ENCODE peak calls at places on chromosomes 11 and 22, in six cellular contexts. One of them, this sample, is unnamed.
A peak's percentile ranks its signal among the peaks of the same experiment; 100 is the strongest.

GRCh38 chr11:8096575-8096974 is 15.6 kb downstream of the TUB start:
- DNase-seq in activated naive CD8-positive, alpha-beta T cell treated with anti-CD3 and anti-CD28 coated beads for 36 hours: no peak
- DNase-seq in anterior cingulate cortex: no peak
- DNase-seq in stimulated activated CD4-positive, alpha-beta T cell treated with anti-CD3 and anti-CD28 coated beads, Interleukin-1b, Interleukin-23, amount 100 ng/mL, for 24 hours: no peak
- DNase-seq in epithelial cell of proximal tubule: no peak
- DNase-seq in iris pigment epithelial cell: no peak
- DNase-seq in this sample: no peak

GRCh38 chr11:134714021-134714656 is 302.1 kb upstream of the B3GAT1 start:
- DNase-seq in activated naive CD8-positive, alpha-beta T cell treated with anti-CD3 and anti-CD28 coated beads for 36 hours: no peak
- DNase-seq in anterior cingulate cortex: no peak
- DNase-seq in stimulated activated CD4-positive, alpha-beta T cell treated with anti-CD3 and anti-CD28 coated beads, Interleukin-1b, Interleukin-23, amount 100 ng/mL, for 24 hours: no peak
- DNase-seq in epithelial cell of proximal tubule: no peak
- DNase-seq in iris pigment epithelial cell: no peak
- DNase-seq in this sample: no peak

GRCh38 chr11:85766801-85767200 is 44.1 kb downstream of the SYTL2 start:
- DNase-seq in activated naive CD8-positive, alpha-beta T cell treated with anti-CD3 and anti-CD28 coated beads for 36 hours: no peak
- DNase-seq in anterior cingulate cortex: no peak
- DNase-seq in stimulated activated CD4-positive, alpha-beta T cell treated with anti-CD3 and anti-CD28 coated beads, Interleukin-1b, Interleukin-23, amount 100 ng/mL, for 24 hours: no peak
- DNase-seq in epithelial cell of proximal tubule: peak; percentile 89
- DNase-seq in iris pigment epithelial cell: no peak
- DNase-seq in this sample: no peak

GRCh38 chr22:47631571-47632102 is 869.2 kb downstream of the TBC1D22A start:
- DNase-seq in activated naive CD8-positive, alpha-beta T cell treated with anti-CD3 and anti-CD28 coated beads for 36 hours: no peak
- DNase-seq in anterior cingulate cortex: no peak
- DNase-seq in stimulated activated CD4-positive, alpha-beta T cell treated with anti-CD3 and anti-CD28 coated beads, Interleukin-1b, Interleukin-23, amount 100 ng/mL, for 24 hours: no peak
- DNase-seq in epithelial cell of proximal tubule: no peak
- DNase-seq in iris pigment epithelial cell: no peak
- DNase-seq in this sample: no peak

GRCh38 chr11:112511906-112512305 is 251.2 kb upstream of the PLET1 start:
- DNase-seq in activated naive CD8-positive, alpha-beta T cell treated with anti-CD3 and anti-CD28 coated beads for 36 hours: no peak
- DNase-seq in anterior cingulate cortex: no peak
- DNase-seq in stimulated activated CD4-positive, alpha-beta T cell treated with anti-CD3 and anti-CD28 coated beads, Interleukin-1b, Interleukin-23, amount 100 ng/mL, for 24 hours: no peak
- DNase-seq in epithelial cell of proximal tubule: no peak
- DNase-seq in iris pigment epithelial cell: no peak
- DNase-seq in this sample: no peak

GRCh38 chr11:47552086-47552580 is 799 bp downstream of the CELF1 start:
- DNase-seq in activated naive CD8-positive, alpha-beta T cell treated with anti-CD3 and anti-CD28 coated beads for 36 hours: peak; percentile 33
- DNase-seq in anterior cingulate cortex: no peak
- DNase-seq in stimulated activated CD4-positive, alpha-beta T cell treated with anti-CD3 and anti-CD28 coated beads, Interleukin-1b, Interleukin-23, amount 100 ng/mL, for 24 hours: no peak
- DNase-seq in epithelial cell of proximal tubule: no peak
- DNase-seq in iris pigment epithelial cell: peak; percentile 69
- DNase-seq in this sample: peak; percentile 58

GRCh38 chr11:69376155-69377028 is 82.4 kb downstream of the MYEOV start:
- DNase-seq in activated naive CD8-positive, alpha-beta T cell treated with anti-CD3 and anti-CD28 coated beads for 36 hours: no peak
- DNase-seq in anterior cingulate cortex: no peak
- DNase-seq in stimulated activated CD4-positive, alpha-beta T cell treated with anti-CD3 and anti-CD28 coated beads, Interleukin-1b, Interleukin-23, amount 100 ng/mL, for 24 hours: no peak
- DNase-seq in epithelial cell of proximal tubule: no peak
- DNase-seq in iris pigment epithelial cell: no peak
- DNase-seq in this sample: no peak

GRCh38 chr11:121412000-121412587 is 40.0 kb upstream of the SORL1 start:
- DNase-seq in activated naive CD8-positive, alpha-beta T cell treated with anti-CD3 and anti-CD28 coated beads for 36 hours: no peak
- DNase-seq in anterior cingulate cortex: no peak
- DNase-seq in stimulated activated CD4-positive, alpha-beta T cell treated with anti-CD3 and anti-CD28 coated beads, Interleukin-1b, Interleukin-23, amount 100 ng/mL, for 24 hours: no peak
- DNase-seq in epithelial cell of proximal tubule: no peak
- DNase-seq in iris pigment epithelial cell: no peak
- DNase-seq in this sample: no peak

GRCh38 chr22:27801197-27801615 is 350 bp downstream of the MN1 start:
- DNase-seq in activated naive CD8-positive, alpha-beta T cell treated with anti-CD3 and anti-CD28 coated beads for 36 hours: peak; percentile 42
- DNase-seq in anterior cingulate cortex: no peak
- DNase-seq in stimulated activated CD4-positive, alpha-beta T cell treated with anti-CD3 and anti-CD28 coated beads, Interleukin-1b, Interleukin-23, amount 100 ng/mL, for 24 hours: no peak
- DNase-seq in epithelial cell of proximal tubule: no peak
- DNase-seq in iris pigment epithelial cell: peak; percentile 67
- DNase-seq in this sample: peak; percentile 81

GRCh38 chr11:35944503-35945136 is 758 bp downstream of the LDLRAD3 start:
- DNase-seq in activated naive CD8-positive, alpha-beta T cell treated with anti-CD3 and anti-CD28 coated beads for 36 hours: no peak
- DNase-seq in anterior cingulate cortex: no peak
- DNase-seq in stimulated activated CD4-positive, alpha-beta T cell treated with anti-CD3 and anti-CD28 coated beads, Interleukin-1b, Interleukin-23, amount 100 ng/mL, for 24 hours: no peak
- DNase-seq in epithelial cell of proximal tubule: no peak
- DNase-seq in iris pigment epithelial cell: no peak
- DNase-seq in this sample: no peak

GRCh38 chr11:68150029-68150428 is 28.8 kb upstream of the CHKA start:
- DNase-seq in activated naive CD8-positive, alpha-beta T cell treated with anti-CD3 and anti-CD28 coated beads for 36 hours: no peak
- DNase-seq in anterior cingulate cortex: no peak
- DNase-seq in stimulated activated CD4-positive, alpha-beta T cell treated with anti-CD3 and anti-CD28 coated beads, Interleukin-1b, Interleukin-23, amount 100 ng/mL, for 24 hours: no peak
- DNase-seq in epithelial cell of proximal tubule: no peak
- DNase-seq in iris pigment epithelial cell: peak; percentile 82
- DNase-seq in this sample: no peak

GRCh38 chr22:46793497-46793896 is 31.0 kb downstream of the TBC1D22A start:
- DNase-seq in activated naive CD8-positive, alpha-beta T cell treated with anti-CD3 and anti-CD28 coated beads for 36 hours: no peak
- DNase-seq in anterior cingulate cortex: no peak
- DNase-seq in stimulated activated CD4-positive, alpha-beta T cell treated with anti-CD3 and anti-CD28 coated beads, Interleukin-1b, Interleukin-23, amount 100 ng/mL, for 24 hours: no peak
- DNase-seq in epithelial cell of proximal tubule: no peak
- DNase-seq in iris pigment epithelial cell: no peak
- DNase-seq in this sample: no peak

GRCh38 chr11:46427364-46427763 is 35.8 kb upstream of the CHRM4 start:
- DNase-seq in activated naive CD8-positive, alpha-beta T cell treated with anti-CD3 and anti-CD28 coated beads for 36 hours: no peak
- DNase-seq in anterior cingulate cortex: no peak
- DNase-seq in stimulated activated CD4-positive, alpha-beta T cell treated with anti-CD3 and anti-CD28 coated beads, Interleukin-1b, Interleukin-23, amount 100 ng/mL, for 24 hours: no peak
- DNase-seq in epithelial cell of proximal tubule: no peak
- DNase-seq in iris pigment epithelial cell: no peak
- DNase-seq in this sample: peak; percentile 46

GRCh38 chr11:65274734-65275682 is 13.2 kb downstream of the POLA2 start:
- DNase-seq in activated naive CD8-positive, alpha-beta T cell treated with anti-CD3 and anti-CD28 coated beads for 36 hours: no peak
- DNase-seq in anterior cingulate cortex: peak; percentile 57
- DNase-seq in stimulated activated CD4-positive, alpha-beta T cell treated with anti-CD3 and anti-CD28 coated beads, Interleukin-1b, Interleukin-23, amount 100 ng/mL, for 24 hours: peak; percentile 10
- DNase-seq in epithelial cell of proximal tubule: no peak
- DNase-seq in iris pigment epithelial cell: peak; percentile 98
- DNase-seq in this sample: no peak

GRCh38 chr22:45033136-45033535 is 23.3 kb upstream of the PHF21B start:
- DNase-seq in activated naive CD8-positive, alpha-beta T cell treated with anti-CD3 and anti-CD28 coated beads for 36 hours: no peak
- DNase-seq in anterior cingulate cortex: no peak
- DNase-seq in stimulated activated CD4-positive, alpha-beta T cell treated with anti-CD3 and anti-CD28 coated beads, Interleukin-1b, Interleukin-23, amount 100 ng/mL, for 24 hours: no peak
- DNase-seq in epithelial cell of proximal tubule: no peak
- DNase-seq in iris pigment epithelial cell: no peak
- DNase-seq in this sample: no peak

GRCh38 chr11:95536049-95536448 is 253.5 kb downstream of the FAM76B start:
- DNase-seq in activated naive CD8-positive, alpha-beta T cell treated with anti-CD3 and anti-CD28 coated beads for 36 hours: no peak
- DNase-seq in anterior cingulate cortex: no peak
- DNase-seq in stimulated activated CD4-positive, alpha-beta T cell treated with anti-CD3 and anti-CD28 coated beads, Interleukin-1b, Interleukin-23, amount 100 ng/mL, for 24 hours: no peak
- DNase-seq in epithelial cell of proximal tubule: no peak
- DNase-seq in iris pigment epithelial cell: peak; percentile 16
- DNase-seq in this sample: no peak

GRCh38 chr11:335779-336665 is 15.4 kb upstream of the IFITM3 start:
- DNase-seq in activated naive CD8-positive, alpha-beta T cell treated with anti-CD3 and anti-CD28 coated beads for 36 hours: no peak
- DNase-seq in anterior cingulate cortex: no peak
- DNase-seq in stimulated activated CD4-positive, alpha-beta T cell treated with anti-CD3 and anti-CD28 coated beads, Interleukin-1b, Interleukin-23, amount 100 ng/mL, for 24 hours: no peak
- DNase-seq in epithelial cell of proximal tubule: no peak
- DNase-seq in iris pigment epithelial cell: no peak
- DNase-seq in this sample: no peak

GRCh38 chr22:38056969-38057841 is at the start of gene PICK1:
- DNase-seq in activated naive CD8-positive, alpha-beta T cell treated with anti-CD3 and anti-CD28 coated beads for 36 hours: peak; percentile 87
- DNase-seq in anterior cingulate cortex: peak; percentile 93
- DNase-seq in stimulated activated CD4-positive, alpha-beta T cell treated with anti-CD3 and anti-CD28 coated beads, Interleukin-1b, Interleukin-23, amount 100 ng/mL, for 24 hours: peak; percentile 78
- DNase-seq in epithelial cell of proximal tubule: peak; percentile 65
- DNase-seq in iris pigment epithelial cell: peak; percentile 92
- DNase-seq in this sample: peak; percentile 63

GRCh38 chr11:11980841-11981308 is 27.6 kb downstream of the DKK3 start:
- DNase-seq in activated naive CD8-positive, alpha-beta T cell treated with anti-CD3 and anti-CD28 coated beads for 36 hours: no peak
- DNase-seq in anterior cingulate cortex: no peak
- DNase-seq in stimulated activated CD4-positive, alpha-beta T cell treated with anti-CD3 and anti-CD28 coated beads, Interleukin-1b, Interleukin-23, amount 100 ng/mL, for 24 hours: no peak
- DNase-seq in epithelial cell of proximal tubule: no peak
- DNase-seq in iris pigment epithelial cell: peak; percentile 54
- DNase-seq in this sample: no peak

GRCh38 chr11:679271-680207 is 15.5 kb downstream of the DEAF1 start:
- DNase-seq in activated naive CD8-positive, alpha-beta T cell treated with anti-CD3 and anti-CD28 coated beads for 36 hours: no peak
- DNase-seq in anterior cingulate cortex: no peak
- DNase-seq in stimulated activated CD4-positive, alpha-beta T cell treated with anti-CD3 and anti-CD28 coated beads, Interleukin-1b, Interleukin-23, amount 100 ng/mL, for 24 hours: no peak
- DNase-seq in epithelial cell of proximal tubule: no peak
- DNase-seq in iris pigment epithelial cell: no peak
- DNase-seq in this sample: no peak

GRCh38 chr22:26404851-26405357 is 24.2 kb upstream of the ASPHD2 start:
- DNase-seq in activated naive CD8-positive, alpha-beta T cell treated with anti-CD3 and anti-CD28 coated beads for 36 hours: no peak
- DNase-seq in anterior cingulate cortex: no peak
- DNase-seq in stimulated activated CD4-positive, alpha-beta T cell treated with anti-CD3 and anti-CD28 coated beads, Interleukin-1b, Interleukin-23, amount 100 ng/mL, for 24 hours: no peak
- DNase-seq in epithelial cell of proximal tubule: no peak
- DNase-seq in iris pigment epithelial cell: no peak
- DNase-seq in this sample: no peak